ENCODE peak calls at places on chromosomes 7 and 10, in four cellular contexts. One of them, this sample, is unnamed.

GRCh38 chr10:3763852-3764625 is 21.0 kb downstream of the KLF6 start:
- DNase-seq in neural crest cell: no peak
- DNase-seq in HTR-8/SVneo: no peak
- DNase-seq in activated CD4-positive, alpha-beta T cell treated with anti-CD3 and anti-CD28 coated beads, Interleukin-2, amount 50 U/mL, for 24 hours: no peak
- DNase-seq in this sample: no peak

GRCh38 chr10:129709627-129710509 is 242.8 kb downstream of the MGMT start:
- DNase-seq in neural crest cell: no peak
- DNase-seq in HTR-8/SVneo: no peak
- DNase-seq in activated CD4-positive, alpha-beta T cell treated with anti-CD3 and anti-CD28 coated beads, Interleukin-2, amount 50 U/mL, for 24 hours: no peak
- DNase-seq in this sample: no peak

GRCh38 chr10:75853085-75853484 is 421.7 kb downstream of the LRMDA start:
- DNase-seq in neural crest cell: no peak
- DNase-seq in HTR-8/SVneo: no peak
- DNase-seq in activated CD4-positive, alpha-beta T cell treated with anti-CD3 and anti-CD28 coated beads, Interleukin-2, amount 50 U/mL, for 24 hours: no peak
- DNase-seq in this sample: no peak

GRCh38 chr7:92343719-92344118 is 97.9 kb downstream of the ANKIB1 start:
- DNase-seq in neural crest cell: no peak
- DNase-seq in HTR-8/SVneo: no peak
- DNase-seq in activated CD4-positive, alpha-beta T cell treated with anti-CD3 and anti-CD28 coated beads, Interleukin-2, amount 50 U/mL, for 24 hours: no peak
- DNase-seq in this sample: no peak

GRCh38 chr10:119667562-119668328 is 16.6 kb downstream of the BAG3 start:
- DNase-seq in neural crest cell: peak
- DNase-seq in HTR-8/SVneo: peak
- DNase-seq in activated CD4-positive, alpha-beta T cell treated with anti-CD3 and anti-CD28 coated beads, Interleukin-2, amount 50 U/mL, for 24 hours: no peak
- DNase-seq in this sample: peak

GRCh38 chr10:55370021-55370420 is 569.0 kb upstream of the PCDH15 start:
- DNase-seq in neural crest cell: no peak
- DNase-seq in HTR-8/SVneo: peak
- DNase-seq in activated CD4-positive, alpha-beta T cell treated with anti-CD3 and anti-CD28 coated beads, Interleukin-2, amount 50 U/mL, for 24 hours: no peak
- DNase-seq in this sample: no peak

GRCh38 chr7:88759216-88759955 is at the start of gene ZNF804B:
- DNase-seq in neural crest cell: peak
- DNase-seq in HTR-8/SVneo: no peak
- DNase-seq in activated CD4-positive, alpha-beta T cell treated with anti-CD3 and anti-CD28 coated beads, Interleukin-2, amount 50 U/mL, for 24 hours: no peak
- DNase-seq in this sample: no peak

GRCh38 chr7:74379938-74380337 is 73.8 kb upstream of the GTF2IRD1 start:
- DNase-seq in neural crest cell: no peak
- DNase-seq in HTR-8/SVneo: no peak
- DNase-seq in activated CD4-positive, alpha-beta T cell treated with anti-CD3 and anti-CD28 coated beads, Interleukin-2, amount 50 U/mL, for 24 hours: no peak
- DNase-seq in this sample: no peak

GRCh38 chr10:23994459-23995046 is 214.4 kb upstream of the KIAA1217 start:
- DNase-seq in neural crest cell: peak
- DNase-seq in HTR-8/SVneo: peak
- DNase-seq in activated CD4-positive, alpha-beta T cell treated with anti-CD3 and anti-CD28 coated beads, Interleukin-2, amount 50 U/mL, for 24 hours: no peak
- DNase-seq in this sample: peak

GRCh38 chr7:27751888-27752660 is 12.1 kb downstream of the TAX1BP1 start:
- DNase-seq in neural crest cell: no peak
- DNase-seq in HTR-8/SVneo: no peak
- DNase-seq in activated CD4-positive, alpha-beta T cell treated with anti-CD3 and anti-CD28 coated beads, Interleukin-2, amount 50 U/mL, for 24 hours: no peak
- DNase-seq in this sample: no peak

GRCh38 chr7:2321020-2321419 is 6.8 kb upstream of the SNX8 start:
- DNase-seq in neural crest cell: no peak
- DNase-seq in HTR-8/SVneo: no peak
- DNase-seq in activated CD4-positive, alpha-beta T cell treated with anti-CD3 and anti-CD28 coated beads, Interleukin-2, amount 50 U/mL, for 24 hours: no peak
- DNase-seq in this sample: no peak

GRCh38 chr10:3959370-3960266 is 174.6 kb upstream of the KLF6 start:
- DNase-seq in neural crest cell: no peak
- DNase-seq in HTR-8/SVneo: no peak
- DNase-seq in activated CD4-positive, alpha-beta T cell treated with anti-CD3 and anti-CD28 coated beads, Interleukin-2, amount 50 U/mL, for 24 hours: no peak
- DNase-seq in this sample: no peak

GRCh38 chr7:115851291-115851690 is 179.3 kb downstream of the TFEC start:
- DNase-seq in neural crest cell: no peak
- DNase-seq in HTR-8/SVneo: peak
- DNase-seq in activated CD4-positive, alpha-beta T cell treated with anti-CD3 and anti-CD28 coated beads, Interleukin-2, amount 50 U/mL, for 24 hours: no peak
- DNase-seq in this sample: no peak

GRCh38 chr7:95905165-95905564 is 132.8 kb downstream of the DYNC1I1 start:
- DNase-seq in neural crest cell: no peak
- DNase-seq in HTR-8/SVneo: no peak
- DNase-seq in activated CD4-positive, alpha-beta T cell treated with anti-CD3 and anti-CD28 coated beads, Interleukin-2, amount 50 U/mL, for 24 hours: no peak
- DNase-seq in this sample: no peak

This sample was measured in thoracic aorta.